ENCODE peak calls at places on chromosomes 1 and 21, in six cellular contexts. D is dorsolateral prefrontal cortex, C is heart right ventricle, J is heart left ventricle, T is astrocyte, Q is right atrium auricular region. B is an unnamed sample.

GRCh38 chr1:116504308-116505156 is 66.3 kb downstream of the CD58 start:
- DNase-seq in Q (peak), C (peak), T (peak), D (peak), J (peak), B (peak)

GRCh38 chr1:203906932-203907331 is 45.5 kb downstream of the SNRPE start:
- DNase-seq in Q (no peak), C (no peak), J (no peak), T (peak), D (no peak), B (no peak)

GRCh38 chr1:154151311-154151710 is 3.6 kb downstream of the NUP210L start:
- DNase-seq in Q (no peak), C (no peak), D (no peak), T (no peak), J (no peak), B (no peak)

GRCh38 chr1:212606734-212607205 is 1.8 kb upstream of the ATF3 start:
- DNase-seq in D (peak), Q (no peak), J (peak), C (peak), T (no peak), B (no peak)

GRCh38 chr21:32578107-32578691 is 7.1 kb downstream of the TCP10L start:
- DNase-seq in Q (no peak), C (no peak), T (no peak), J (no peak), D (no peak), B (no peak)

GRCh38 chr1:151509350-151510019 is 1.7 kb upstream of the CGN start:
- DNase-seq in J (no peak), T (no peak), Q (no peak), C (no peak), D (no peak), B (no peak)

GRCh38 chr1:176903474-176903873 is 261.0 kb downstream of the ASTN1 start:
- DNase-seq in C (no peak), Q (no peak), D (no peak), J (no peak), T (peak), B (no peak)

GRCh38 chr21:30434033-30434631 is 4.1 kb downstream of the KRTAP13-4 start:
- DNase-seq in T (no peak), Q (no peak), C (no peak), D (no peak), J (no peak), B (no peak)

GRCh38 chr1:216332462-216332861 is 90.8 kb downstream of the USH2A start:
- DNase-seq in Q (no peak), D (no peak), C (no peak), T (no peak), J (no peak), B (no peak)

GRCh38 chr1:109906160-109906838 is 4.3 kb upstream of the CSF1 start:
- DNase-seq in C (no peak), Q (no peak), T (no peak), D (no peak), J (no peak), B (no peak)

GRCh38 chr1:66295821-66296220 is 238.1 kb upstream of the SGIP1 start:
- DNase-seq in C (no peak), T (no peak), J (no peak), D (no peak), Q (no peak), B (no peak)

GRCh38 chr1:229753764-229754553 is 127.9 kb downstream of the URB2 start:
- DNase-seq in Q (no peak), J (no peak), C (no peak), D (no peak), T (no peak), B (no peak)

GRCh38 chr1:39901486-39902120 is at the start of gene MYCL:
- DNase-seq in J (peak), C (peak), T (peak), D (peak), Q (no peak), B (peak)

GRCh38 chr21:15514073-15514946 is 215.5 kb upstream of the USP25 start:
- DNase-seq in Q (no peak), D (no peak), J (no peak), T (no peak), C (no peak), B (no peak)

GRCh38 chr1:172682812-172683211 is 23.9 kb downstream of the FASLG start:
- DNase-seq in Q (no peak), T (no peak), C (no peak), J (no peak), D (no peak), B (no peak)

GRCh38 chr1:65429806-65430205 is 9.3 kb downstream of the LEPR start:
- DNase-seq in T (peak), J (no peak), Q (no peak), C (no peak), D (no peak), B (no peak)

GRCh38 chr1:198528376-198528775 is 12.1 kb downstream of the ATP6V1G3 start:
- DNase-seq in T (peak), D (no peak), J (no peak), C (no peak), Q (no peak), B (no peak)

GRCh38 chr1:159177273-159177907 is 6.0 kb downstream of the CADM3 start:
- DNase-seq in Q (no peak), C (no peak), T (peak), J (peak), D (no peak), B (no peak)

GRCh38 chr1:8463144-8463927 is 145.4 kb downstream of the SLC45A1 start:
- DNase-seq in D (no peak), Q (no peak), T (peak), J (peak), C (no peak), B (no peak)

DNA sequence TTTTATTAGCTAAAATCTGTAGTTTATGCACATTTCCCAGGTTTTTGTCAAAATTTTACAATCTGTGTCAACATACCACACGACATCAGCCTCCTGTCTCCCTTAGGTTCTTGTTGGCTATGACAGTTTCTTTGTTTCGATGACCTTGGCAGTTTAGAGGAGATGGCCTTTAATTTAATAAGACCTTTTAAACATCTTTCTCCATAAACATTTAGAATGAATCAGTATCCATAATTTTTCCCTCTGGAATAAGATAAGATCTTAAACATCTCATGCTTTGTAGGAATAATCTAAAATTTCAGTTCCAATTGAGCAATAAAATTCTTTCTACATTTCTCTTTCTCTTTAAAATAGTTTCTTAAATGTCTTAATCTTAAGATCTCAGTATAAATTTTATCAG is 28.7 kb upstream of the DYRK1A start:
- DNase-seq in J (no peak), Q (no peak), C (no peak), T (no peak), D (no peak), B (no peak)
- H3K27ac ChIP-seq in J (peak), Q (peak), C (peak), T (peak), D (no peak), B (no peak)

GRCh38 chr1:25197982-25198681 is 34.2 kb downstream of the SYF2 start:
- DNase-seq in J (no peak), Q (no peak), D (no peak), C (no peak), T (no peak), B (no peak)
- H3K27ac ChIP-seq in J (no peak), Q (no peak), D (peak), C (no peak), T (no peak), B (peak)

GRCh38 chr1:43443197-43443946 is 10.4 kb downstream of the HYI start:
- DNase-seq in D (no peak), T (no peak), C (no peak), J (peak), Q (no peak), B (no peak)
- H3K27ac ChIP-seq in D (no peak), T (no peak), C (no peak), J (no peak), Q (no peak), B (no peak)

GRCh38 chr1:15171271-15171908 is 17.8 kb downstream of the TMEM51 start:
- DNase-seq in D (no peak), Q (no peak), J (no peak), C (no peak), T (no peak), B (no peak)

GRCh38 chr1:15176120-15176519 is 22.6 kb downstream of the TMEM51 start:
- DNase-seq in C (no peak), J (no peak), D (no peak), T (no peak), Q (no peak), B (no peak)

GRCh38 chr1:15174615-15174983 is 21.1 kb downstream of the TMEM51 start:
- DNase-seq in Q (no peak), T (no peak), J (no peak), C (no peak), D (no peak), B (no peak)

GRCh38 chr1:15172405-15173259 is 19.1 kb downstream of the TMEM51 start:
- DNase-seq in D (no peak), C (no peak), Q (no peak), J (no peak), T (no peak), B (no peak)

DNA sequence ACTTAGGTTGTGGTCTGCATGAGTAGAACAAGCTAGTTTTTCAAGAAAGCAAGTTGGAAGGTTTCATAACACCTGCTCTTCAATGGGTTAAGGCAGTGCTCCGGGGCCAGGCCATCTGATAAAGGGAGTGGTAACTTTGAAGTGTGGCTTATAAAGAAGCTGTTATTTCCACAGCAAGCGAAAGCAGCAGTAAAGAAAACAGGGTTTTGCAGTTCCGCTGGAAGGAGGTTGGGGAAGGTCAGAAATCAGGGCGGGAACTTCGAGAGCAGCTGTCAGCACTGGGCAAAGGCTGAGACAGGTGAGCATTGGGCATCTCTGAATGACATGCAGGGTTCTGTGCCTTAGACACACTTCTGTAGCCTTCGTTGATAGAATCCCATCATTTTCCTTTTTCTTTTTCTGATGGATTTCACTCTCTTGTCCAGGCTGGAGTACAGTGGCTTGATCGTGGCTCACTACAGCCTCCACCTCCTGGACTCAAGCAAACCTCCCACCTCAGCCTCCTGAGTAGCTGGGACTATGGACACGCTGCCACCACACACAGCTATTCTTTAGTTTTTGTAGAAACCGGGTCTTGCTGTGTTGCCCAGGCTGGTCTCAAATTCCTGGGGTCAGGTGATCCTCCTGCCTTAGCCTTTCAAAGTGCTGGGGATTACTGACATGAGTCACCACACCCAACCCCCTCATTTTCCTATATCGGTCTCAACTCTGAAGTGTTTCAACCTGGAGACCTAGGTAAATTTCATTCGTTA is 20.5 kb downstream of the TMEM51 start:
- DNase-seq in J (no peak), Q (no peak), T (no peak), D (no peak), C (no peak), B (no peak)
- H3K27ac ChIP-seq in J (no peak), Q (no peak), T (no peak), D (no peak), C (no peak), B (no peak)

DNA sequence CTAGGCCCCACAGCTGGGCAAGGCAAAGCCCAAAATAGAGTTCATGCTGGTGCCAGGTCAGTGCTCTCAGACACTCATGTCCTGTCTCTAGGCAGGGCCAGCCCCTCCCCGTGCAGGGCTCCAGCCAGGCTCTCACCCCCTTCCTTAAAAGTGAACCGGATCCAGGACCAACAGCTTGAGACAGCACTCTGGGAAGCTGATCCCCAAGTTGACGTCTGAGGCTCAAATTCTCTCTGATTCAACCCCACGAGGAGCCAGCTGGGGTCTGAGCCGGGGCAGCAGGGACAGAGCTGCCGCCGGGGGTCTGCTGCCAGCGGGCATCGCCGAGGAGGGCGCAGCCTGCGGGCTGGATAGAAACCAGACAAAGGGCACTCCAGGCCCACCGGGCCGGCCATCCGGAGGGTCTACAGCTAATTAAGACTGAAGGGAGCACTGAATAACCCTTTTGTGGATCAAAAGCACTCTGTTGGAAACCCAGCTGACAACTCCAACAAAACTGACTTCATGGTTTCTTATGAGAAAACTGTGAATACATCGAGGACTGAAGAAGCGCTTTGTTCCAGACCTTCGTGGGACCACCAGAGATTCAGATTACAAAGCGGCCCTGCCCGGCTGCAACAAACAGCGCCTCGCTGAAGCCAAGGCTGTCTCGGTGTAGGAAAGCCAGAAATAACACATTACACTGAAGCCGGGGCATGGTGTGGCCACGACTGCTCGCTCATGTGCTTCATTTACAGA is 95.8 kb downstream of the PSMG1 start:
- DNase-seq in J (peak), C (peak), T (peak), Q (no peak), D (no peak), B (no peak)
- H3K27ac ChIP-seq in J (peak), C (peak), T (no peak), Q (peak), D (no peak), B (no peak)

GRCh38 chr1:201481761-201482493 is 12.9 kb upstream of the PHLDA3 start:
- DNase-seq in D (peak), J (peak), C (peak), T (no peak), Q (peak), B (peak)
- H3K27ac ChIP-seq in D (peak), J (peak), C (peak), T (no peak), Q (peak), B (peak)

DNA sequence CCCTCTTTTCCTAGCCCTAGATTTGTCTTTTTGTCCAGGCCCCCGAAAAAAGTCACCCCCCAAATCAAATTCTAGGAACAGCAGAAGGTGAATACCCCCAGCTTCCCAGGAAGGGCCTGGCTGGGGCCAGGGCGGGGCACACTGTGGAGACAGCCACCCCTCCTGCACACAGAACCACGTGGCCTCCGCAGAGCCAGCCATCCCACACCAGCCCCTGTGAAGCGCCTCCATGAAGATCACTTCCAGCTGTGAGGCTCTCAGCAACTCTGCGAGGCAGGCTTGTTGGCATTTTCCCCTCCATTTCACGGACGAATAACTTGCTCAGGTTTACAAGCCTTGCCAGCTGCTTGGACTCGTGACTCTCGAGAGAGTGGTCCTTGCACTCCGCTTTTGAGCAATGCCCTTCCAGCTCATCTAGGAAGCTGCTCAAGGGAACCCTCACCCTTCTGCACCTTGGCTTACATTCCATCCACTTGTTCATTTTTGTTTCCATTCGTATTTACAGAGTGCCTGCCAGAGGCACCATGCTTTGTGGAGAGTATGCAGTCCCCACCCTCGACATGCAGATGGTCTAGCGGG is 48.2 kb downstream of the SYT6 start:
- DNase-seq in Q (no peak), T (no peak), D (no peak), J (no peak), C (no peak), B (no peak)
- H3K27ac ChIP-seq in Q (no peak), T (no peak), D (no peak), J (no peak), C (no peak), B (no peak)

DNA sequence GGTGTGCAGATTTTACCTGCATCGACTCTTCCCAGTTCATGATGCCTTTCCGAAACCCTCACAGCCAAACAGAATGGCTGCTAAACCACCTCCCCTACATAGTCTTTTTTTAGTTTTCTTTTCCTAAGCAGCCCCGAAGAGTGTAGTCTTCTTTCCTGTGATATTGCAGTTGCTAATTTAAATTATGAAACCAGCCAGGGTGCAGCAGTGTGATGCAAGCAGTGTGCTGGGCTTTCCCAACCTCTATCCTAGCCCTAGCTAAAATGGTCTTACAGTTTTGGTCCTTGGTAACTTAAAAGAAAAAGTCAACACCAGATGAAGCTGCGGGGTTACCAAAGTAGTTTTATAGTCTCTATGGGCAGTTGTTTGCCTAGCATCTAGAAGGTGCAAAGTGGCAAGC is 82.0 kb upstream of the GCLM start:
- DNase-seq in J (no peak), D (no peak), C (no peak), T (no peak), Q (no peak), B (no peak)
- H3K27ac ChIP-seq in J (no peak), D (no peak), C (no peak), T (no peak), Q (no peak), B (no peak)

GRCh38 chr21:38220270-38220737 is 36.5 kb upstream of the KCNJ15 start:
- DNase-seq in Q (no peak), C (no peak), D (no peak), J (no peak), T (no peak), B (no peak)
- H3K27ac ChIP-seq in Q (no peak), C (no peak), D (no peak), J (no peak), T (no peak), B (no peak)

GRCh38 chr1:206049293-206049692 is 3.7 kb upstream of the RHEX start:
- DNase-seq in C (no peak), D (no peak), T (no peak), J (no peak), Q (no peak), B (no peak)

GRCh38 chr1:206050655-206051235 is 2.2 kb upstream of the RHEX start:
- DNase-seq in Q (no peak), T (no peak), C (no peak), J (no peak), D (no peak), B (no peak)

GRCh38 chr1:206049919-206050600 is 2.9 kb upstream of the RHEX start:
- DNase-seq in D (no peak), T (no peak), J (no peak), C (no peak), Q (no peak), B (no peak)

GRCh38 chr1:206047271-206047670 is 5.7 kb upstream of the RHEX start:
- DNase-seq in D (no peak), C (no peak), J (no peak), Q (no peak), T (no peak), B (no peak)

GRCh38 chr1:206048582-206048981 is 4.4 kb upstream of the RHEX start:
- DNase-seq in J (no peak), C (no peak), T (no peak), D (no peak), Q (no peak), B (no peak)
- H3K27ac ChIP-seq in J (no peak), C (no peak), T (no peak), D (no peak), Q (no peak), B (no peak)

B was measured in substantia nigra.